ENCODE peak calls at places on chromosomes 13 and 19, in nine cellular contexts. T is heart right ventricle; F is IMR-90; U is neural crest cell; I is sigmoid colon; H is choroid plexus epithelial cell; O is CD8-positive, alpha-beta T cell; P is omental fat pad; V is fibroblast of pulmonary artery. D is an unnamed sample.

GRCh38 chr13:110263906-110264305 is 43.1 kb downstream of the COL4A1 start:
- DNase-seq in T (peak), F (no peak), U (no peak), I (peak), H (no peak), O (no peak), P (no peak), V (no peak), D (no peak)

GRCh38 chr13:21595546-21595822 is 8.5 kb downstream of the MICU2 start:
- DNase-seq in T (no peak), F (no peak), U (no peak), I (no peak), H (no peak), O (no peak), P (no peak), V (no peak), D (no peak)

GRCh38 chr13:66835040-66835628 is 395.0 kb downstream of the PCDH9 start:
- DNase-seq in T (peak), F (peak), U (no peak), I (peak), H (peak), O (no peak), P (peak), V (peak), D (no peak)

GRCh38 chr13:110346661-110347067 is 39.6 kb downstream of the COL4A2 start:
- DNase-seq in T (no peak), F (no peak), U (no peak), I (no peak), H (no peak), O (no peak), P (no peak), V (no peak), D (no peak)

GRCh38 chr13:112532837-112533745 is 54.9 kb downstream of the TUBGCP3 start:
- DNase-seq in T (no peak), F (no peak), U (no peak), I (no peak), H (peak), O (no peak), P (no peak), V (no peak), D (no peak)

GRCh38 chr19:56668676-56669075 is 2.9 kb downstream of the ZNF835 start:
- DNase-seq in T (no peak), F (no peak), U (no peak), I (no peak), H (no peak), O (no peak), P (no peak), V (no peak), D (no peak)

GRCh38 chr19:58395979-58396627 is 647 bp downstream of the RNF225 start:
- DNase-seq in T (no peak), F (no peak), U (no peak), I (no peak), H (peak), O (no peak), P (no peak), V (no peak), D (no peak)

GRCh38 chr19:6279620-6279930 is 200 bp downstream of the MLLT1 start:
- DNase-seq in T (no peak), F (no peak), U (no peak), I (no peak), H (no peak), O (no peak), P (no peak), V (no peak), D (no peak)

GRCh38 chr13:27130223-27131015 is 41.2 kb downstream of the USP12 start:
- DNase-seq in T (no peak), F (peak), U (no peak), I (no peak), H (peak), O (no peak), P (no peak), V (peak), D (no peak)

GRCh38 chr13:52955505-52955904 is 73.1 kb upstream of the OLFM4 start:
- DNase-seq in T (no peak), F (no peak), U (no peak), I (no peak), H (no peak), O (no peak), P (no peak), V (no peak), D (no peak)
- TF ChIP-seq CTCF in T (no peak), F (no peak), U (no peak), I (no peak), H (no peak), O (no peak), P (no peak), V (no peak), D (no peak)

GRCh38 chr19:2221918-2222317 is 14.2 kb downstream of the PLEKHJ1 start:
- DNase-seq in T (no peak), F (no peak), U (no peak), I (no peak), H (peak), O (no peak), P (no peak), V (no peak), D (no peak)
- TF ChIP-seq CTCF in T (peak), F (peak), U (peak), I (no peak), H (peak), O (no peak), P (no peak), V (peak), D (peak)

GRCh38 chr19:36939153-36939552 is 23.0 kb downstream of the ZNF568 start:
- DNase-seq in T (no peak), F (no peak), U (no peak), I (no peak), H (peak), O (no peak), P (no peak), V (no peak), D (no peak)
- TF ChIP-seq CTCF in T (peak), F (no peak), U (no peak), I (no peak), H (peak), O (no peak), P (no peak), V (no peak), D (no peak)

GRCh38 chr13:46100191-46100877 is 4.5 kb downstream of the CPB2 start:
- DNase-seq in T (no peak), F (no peak), U (no peak), I (no peak), H (peak), O (no peak), P (no peak), V (peak), D (no peak)
- TF ChIP-seq CTCF in T (no peak), F (no peak), U (no peak), I (no peak), H (no peak), O (no peak), P (no peak), V (no peak), D (no peak)

GRCh38 chr13:28822161-28822560 is 2.0 kb downstream of the MTUS2 start:
- DNase-seq in T (no peak), F (no peak), U (no peak), I (no peak), H (no peak), O (no peak), P (no peak), V (no peak), D (no peak)

GRCh38 chr13:28819046-28819747 is 942 bp upstream of the MTUS2 start:
- DNase-seq in T (no peak), F (peak), U (peak), I (no peak), H (peak), O (no peak), P (no peak), V (peak), D (no peak)

GRCh38 chr13:28817204-28817603 is 2.9 kb upstream of the MTUS2 start:
- DNase-seq in T (no peak), F (no peak), U (no peak), I (no peak), H (no peak), O (no peak), P (no peak), V (no peak), D (no peak)

GRCh38 chr13:28820099-28821051 is at the start of gene MTUS2:
- DNase-seq in T (no peak), F (no peak), U (peak), I (no peak), H (peak), O (no peak), P (no peak), V (no peak), D (no peak)

DNA sequence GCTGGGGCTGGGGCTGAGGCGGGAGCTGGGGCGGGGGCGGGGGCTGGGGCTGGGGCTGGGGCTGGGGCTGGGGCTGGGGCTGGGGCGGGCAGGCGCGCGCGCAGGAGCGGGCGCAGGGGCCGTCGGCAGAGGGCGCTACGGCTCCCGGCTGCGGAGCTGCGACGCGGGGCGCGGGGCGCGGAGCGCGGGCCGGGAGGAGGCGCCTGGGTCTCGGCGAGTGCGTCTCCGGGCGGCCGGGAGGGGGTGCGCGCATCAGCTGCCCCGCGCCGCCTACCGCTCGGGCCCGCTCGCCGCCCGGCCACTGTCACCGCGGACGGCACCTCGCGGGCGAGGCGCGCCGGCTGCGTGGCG is 416 bp upstream of the MTUS2 start:
- DNase-seq in T (peak), F (peak), U (peak), I (no peak), H (peak), O (peak), P (no peak), V (peak), D (no peak)
- TF ChIP-seq CTCF in T (peak), F (peak), U (peak), I (no peak), H (peak), O (no peak), P (no peak), V (no peak), D (peak)

GRCh38 chr19:51127755-51128154 is 3.0 kb downstream of the SIGLEC9 start:
- DNase-seq in T (peak), F (peak), U (no peak), I (peak), H (peak), O (no peak), P (no peak), V (peak), D (no peak)

GRCh38 chr19:51128227-51128626 is 3.5 kb downstream of the SIGLEC9 start:
- DNase-seq in T (no peak), F (no peak), U (no peak), I (peak), H (no peak), O (no peak), P (no peak), V (no peak), D (peak)

GRCh38 chr19:51129716-51130115 is 5.0 kb downstream of the SIGLEC9 start:
- DNase-seq in T (no peak), F (no peak), U (no peak), I (peak), H (no peak), O (no peak), P (no peak), V (no peak), D (peak)

GRCh38 chr19:51135004-51135403 is 7.1 kb upstream of the SIGLEC7 start:
- DNase-seq in T (no peak), F (no peak), U (no peak), I (no peak), H (no peak), O (no peak), P (no peak), V (no peak), D (no peak)

DNA sequence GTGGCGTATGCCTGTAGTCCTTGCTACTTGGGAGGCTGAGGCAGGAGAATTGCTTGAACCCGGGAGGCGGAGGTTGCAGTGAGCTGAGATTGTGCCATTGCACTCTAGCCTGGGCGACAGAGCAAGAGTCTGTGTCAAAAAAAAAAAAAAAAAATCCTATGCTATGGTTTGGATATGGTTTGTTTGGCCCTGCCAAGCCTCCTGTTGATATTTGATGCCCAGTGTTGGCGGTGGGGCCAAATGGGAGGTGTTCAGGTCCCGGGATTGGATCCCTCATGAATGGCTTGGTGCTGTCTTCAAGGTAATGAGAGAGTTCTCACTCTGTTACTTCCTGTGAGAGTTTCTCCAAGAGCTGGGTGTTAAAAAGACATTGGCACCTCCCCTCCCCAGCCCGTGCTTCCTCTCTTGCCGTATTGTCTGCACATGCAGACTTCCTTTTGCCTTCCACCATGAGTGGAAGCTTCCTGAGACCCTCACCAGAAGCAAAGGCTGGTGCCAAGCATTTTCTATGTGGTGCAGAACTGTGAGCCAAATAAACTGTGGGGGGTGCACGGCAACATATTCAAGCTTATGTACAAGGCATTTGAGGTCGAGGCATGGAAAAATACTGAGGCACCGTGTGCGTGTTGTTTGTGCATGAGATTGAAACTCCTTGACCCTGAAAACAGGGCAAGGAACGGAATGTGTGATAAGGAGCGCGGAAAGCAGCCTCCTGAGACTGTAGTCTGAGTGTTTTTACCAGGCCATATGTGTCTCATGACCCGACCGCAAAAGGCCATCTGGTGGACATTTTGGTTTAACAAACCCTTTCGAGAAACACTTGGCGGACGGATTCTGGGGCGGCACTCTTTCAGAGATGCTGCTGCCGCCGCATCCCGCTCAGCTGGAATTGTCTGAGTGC is 7.3 kb downstream of the SIGLEC9 start:
- DNase-seq in T (peak), F (peak), U (no peak), I (peak), H (peak), O (peak), P (no peak), V (peak), D (no peak)
- TF ChIP-seq CTCF in T (peak), F (no peak), U (no peak), I (no peak), H (peak), O (no peak), P (no peak), V (peak), D (no peak)

GRCh38 chr19:31439270-31439573 is 90.0 kb upstream of the TSHZ3 start:
- DNase-seq in T (no peak), F (no peak), U (no peak), I (no peak), H (no peak), O (no peak), P (no peak), V (no peak), D (no peak)

GRCh38 chr19:31438401-31439269 is 89.4 kb upstream of the TSHZ3 start:
- DNase-seq in T (no peak), F (no peak), U (no peak), I (no peak), H (no peak), O (no peak), P (no peak), V (no peak), D (no peak)

GRCh38 chr19:31430381-31430780 is 81.1 kb upstream of the TSHZ3 start:
- DNase-seq in T (no peak), F (no peak), U (no peak), I (no peak), H (no peak), O (no peak), P (no peak), V (no peak), D (no peak)

GRCh38 chr19:31432411-31432810 is 83.2 kb upstream of the TSHZ3 start:
- DNase-seq in T (no peak), F (no peak), U (no peak), I (no peak), H (no peak), O (no peak), P (no peak), V (no peak), D (no peak)

GRCh38 chr19:31436121-31436776 is 87.0 kb upstream of the TSHZ3 start:
- DNase-seq in T (no peak), F (peak), U (no peak), I (no peak), H (peak), O (no peak), P (no peak), V (no peak), D (no peak)
- TF ChIP-seq CTCF in T (no peak), F (no peak), U (no peak), I (no peak), H (peak), O (no peak), P (no peak), V (no peak), D (no peak)

DNA sequence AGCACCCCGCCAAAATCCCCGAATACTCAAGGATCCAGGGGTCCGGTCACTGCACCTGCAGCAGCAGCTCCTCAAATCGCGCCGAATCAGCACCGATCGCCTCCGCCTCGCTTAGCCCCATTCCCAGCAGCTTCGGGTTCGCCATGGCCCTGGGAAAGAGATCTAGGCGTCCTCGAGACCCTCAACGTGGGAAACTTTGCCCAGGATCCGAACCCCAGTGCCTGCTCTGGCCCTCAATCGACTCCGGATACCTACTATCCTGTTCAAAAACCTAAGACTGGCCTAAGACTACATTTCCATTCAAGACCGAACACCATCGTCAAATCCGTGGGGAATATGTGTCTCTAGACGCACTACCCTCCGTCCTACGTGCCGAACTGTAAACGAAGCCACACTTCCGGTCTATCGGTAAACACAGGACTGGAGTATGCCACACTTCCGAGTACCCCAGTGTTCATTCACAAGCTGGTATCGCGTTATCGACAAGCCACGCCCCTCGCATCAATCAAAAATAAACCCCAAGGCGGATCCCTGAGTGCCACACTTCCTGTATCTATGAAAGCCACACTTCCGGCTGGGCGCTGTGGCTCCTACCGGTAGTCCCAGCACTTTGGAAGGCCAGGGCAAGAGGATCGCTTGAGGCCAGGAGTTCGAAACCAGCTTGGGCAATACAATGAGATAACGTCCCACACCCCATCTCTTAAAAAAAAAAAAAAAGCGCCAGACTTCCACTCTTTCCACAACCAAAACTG is at the start of gene PIH1D1:
- DNase-seq in T (peak), F (peak), U (peak), I (peak), H (peak), O (peak), P (peak), V (peak), D (no peak)
- TF ChIP-seq CTCF in T (no peak), F (no peak), U (peak), I (no peak), H (peak), O (no peak), P (no peak), V (peak), D (peak)

D was measured in chondrocyte.